ENCODE peak calls at places on chromosome 20, in five cellular contexts. C is fibroblast of lung, R is colonic mucosa, H is H1, E is lung. B is an unnamed sample.

GRCh38 chr20:38692436-38693411 is 31.6 kb upstream of the SLC32A1 start:
- DNase-seq in C (peak; percentile 56), R (peak; percentile 38), H (peak; percentile 90), E (no peak), B (peak; percentile 9)

GRCh38 chr20:6746901-6747609 is 20.4 kb upstream of the BMP2 start:
- DNase-seq in C (peak; percentile 10), R (no peak), H (no peak), E (no peak), B (no peak)

GRCh38 chr20:17615645-17616479 is 46.0 kb downstream of the DSTN start:
- DNase-seq in C (no peak), R (peak; percentile 27), H (no peak), E (peak; percentile 27), B (no peak)

GRCh38 chr20:10536531-10536930 is 101.4 kb downstream of the SLX4IP start:
- DNase-seq in C (peak; percentile 24), R (no peak), H (no peak), E (peak; percentile 40), B (peak; percentile 50)

GRCh38 chr20:33676121-33676520 is 1.9 kb upstream of the NECAB3 start:
- DNase-seq in C (no peak), R (no peak), H (no peak), E (no peak), B (no peak)

GRCh38 chr20:19692100-19692499 is 66.0 kb upstream of the RIN2 start:
- DNase-seq in C (peak; percentile 65), R (no peak), H (no peak), E (no peak), B (no peak)

GRCh38 chr20:20331796-20332195 is 36.1 kb upstream of the INSM1 start:
- DNase-seq in C (no peak), R (no peak), H (no peak), E (no peak), B (no peak)

GRCh38 chr20:33689973-33690372 is 3.8 kb upstream of the E2F1 start:
- DNase-seq in C (peak; percentile 67), R (no peak), H (no peak), E (no peak), B (peak; percentile 76)

GRCh38 chr20:32332614-32333013 is 25.5 kb upstream of the ASXL1 start:
- DNase-seq in C (peak; percentile 82), R (no peak), H (no peak), E (no peak), B (no peak)

GRCh38 chr20:43383026-43383795 is 74.5 kb upstream of the SRSF6 start:
- DNase-seq in C (peak; percentile 15), R (no peak), H (no peak), E (no peak), B (no peak)

GRCh38 chr20:11182715-11183114 is 508.9 kb upstream of the JAG1 start:
- DNase-seq in C (no peak), R (no peak), H (no peak), E (peak; percentile 35), B (no peak)

GRCh38 chr20:9442858-9443257 is 71.5 kb upstream of the LAMP5 start:
- DNase-seq in C (peak; percentile 18), R (no peak), H (no peak), E (no peak), B (no peak)

GRCh38 chr20:45318386-45318939 is 10.4 kb upstream of the MATN4 start:
- DNase-seq in C (no peak), R (no peak), H (no peak), E (no peak), B (no peak)

GRCh38 chr20:44513871-44514270 is 8.0 kb downstream of the SERINC3 start:
- DNase-seq in C (no peak), R (no peak), H (no peak), E (no peak), B (no peak)

GRCh38 chr20:9220874-9221547 is 152.1 kb downstream of the PLCB4 start:
- DNase-seq in C (peak; percentile 96), R (no peak), H (no peak), E (no peak), B (no peak)

GRCh38 chr20:34066476-34067090 is 45.5 kb downstream of the EIF2S2 start:
- DNase-seq in C (no peak), R (no peak), H (no peak), E (no peak), B (no peak)

GRCh38 chr20:17643531-17644188 is 38.4 kb downstream of the RRBP1 start:
- DNase-seq in C (peak; percentile 37), R (no peak), H (no peak), E (no peak), B (no peak)

GRCh38 chr20:38001981-38002380 is 31.3 kb downstream of the TTI1 start:
- DNase-seq in C (peak; percentile 41), R (no peak), H (no peak), E (no peak), B (no peak)

GRCh38 chr20:36784116-36784515 is 10.6 kb upstream of the DSN1 start:
- DNase-seq in C (no peak), R (no peak), H (no peak), E (no peak), B (no peak)

DNA sequence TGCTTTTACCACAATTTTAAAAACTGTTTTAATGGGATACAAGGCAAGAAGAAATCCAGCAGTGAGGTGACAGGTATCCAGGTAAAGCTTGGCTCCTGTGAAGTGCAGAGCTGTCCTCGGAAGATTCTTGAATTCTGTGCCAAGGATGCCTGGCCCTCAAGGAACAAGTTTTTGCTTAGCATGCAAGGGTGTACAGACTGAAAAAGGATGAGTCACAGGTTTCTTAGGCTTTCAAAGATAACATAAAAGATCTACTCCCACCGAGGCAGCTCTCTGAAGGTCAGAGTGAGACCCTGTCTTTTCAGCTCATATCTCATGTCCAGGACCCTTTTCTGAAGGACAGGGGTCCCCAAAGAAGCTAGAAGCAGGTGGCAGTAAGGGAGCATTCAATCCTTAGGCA is 83.3 kb downstream of the CHD6 start:
- DNase-seq in C (peak; percentile 48), R (no peak), H (no peak), E (no peak), B (no peak)
- H3K4me3 ChIP-seq in C (no peak overlapping the region), R (no peak overlapping the region), H (no peak overlapping the region), E (no peak overlapping the region), B (no peak overlapping the region)

GRCh38 chr20:51019598-51020592 is 3.0 kb downstream of the KCNG1 start:
- DNase-seq in C (no peak), R (no peak), H (no peak), E (no peak), B (no peak)
- H3K4me3 ChIP-seq in C (no peak overlapping the region), R (no peak overlapping the region), H (peak overlapping the region; percentile 7), E (no peak overlapping the region), B (no peak overlapping the region)

GRCh38 chr20:57786304-57786942 is 76.6 kb upstream of the PMEPA1 start:
- DNase-seq in C (no peak), R (no peak), H (no peak), E (no peak), B (no peak)

GRCh38 chr20:57787151-57787968 is 77.5 kb upstream of the PMEPA1 start:
- DNase-seq in C (no peak), R (no peak), H (no peak), E (no peak), B (no peak)

GRCh38 chr20:57788936-57789613 is 79.3 kb upstream of the PMEPA1 start:
- DNase-seq in C (no peak), R (no peak), H (no peak), E (no peak), B (no peak)

GRCh38 chr20:57790176-57790575 is 80.4 kb upstream of the PMEPA1 start:
- DNase-seq in C (no peak), R (no peak), H (no peak), E (no peak), B (no peak)

DNA sequence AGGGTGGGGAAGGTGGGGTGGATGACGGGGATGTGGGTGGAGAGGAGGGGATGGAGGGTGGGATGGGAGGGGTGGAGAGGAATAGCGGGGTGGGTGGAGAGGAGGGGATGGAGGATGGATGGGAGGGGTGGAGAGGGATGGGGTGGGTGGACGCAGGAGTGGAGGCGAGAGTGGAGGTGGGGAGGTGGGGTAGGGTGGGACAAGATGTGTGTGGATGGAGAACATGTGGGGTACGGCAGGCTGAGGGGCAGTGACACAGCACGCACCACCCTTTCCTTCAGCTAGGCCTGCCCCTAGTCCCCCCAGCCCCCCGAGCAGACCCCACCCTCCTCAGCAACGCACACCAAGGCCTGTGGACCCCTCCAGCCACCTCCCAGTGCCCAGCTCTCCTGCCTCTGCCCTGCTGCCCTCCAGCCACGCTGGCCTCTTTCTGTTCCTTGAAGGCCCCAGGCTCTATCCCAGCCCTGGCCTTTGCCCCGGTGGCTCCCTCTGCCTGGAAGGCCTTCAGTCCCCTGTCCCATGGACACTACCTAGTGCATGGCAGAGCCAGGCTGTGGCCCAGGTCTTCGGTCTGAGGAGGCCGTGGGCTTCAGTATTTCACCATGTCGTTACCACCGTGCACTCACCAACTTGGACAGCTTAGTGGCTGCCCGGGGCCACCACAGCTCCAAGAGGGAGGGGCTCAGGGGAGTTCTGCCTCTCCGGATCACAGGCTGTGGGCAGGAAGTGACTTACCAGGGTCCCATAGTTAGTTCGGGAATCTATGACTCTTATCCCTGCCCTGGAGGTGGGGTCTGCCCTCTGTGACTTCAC is 78.4 kb upstream of the PMEPA1 start:
- DNase-seq in C (no peak), R (no peak), H (no peak), E (no peak), B (no peak)
- H3K4me3 ChIP-seq in C (no peak overlapping the region), R (no peak overlapping the region), H (no peak overlapping the region), E (no peak overlapping the region), B (no peak overlapping the region)

GRCh38 chr20:22773326-22773725 is 189.0 kb upstream of the FOXA2 start:
- DNase-seq in C (no peak), R (no peak), H (no peak), E (no peak), B (no peak)
- H3K4me3 ChIP-seq in C (no peak overlapping the region), R (no peak overlapping the region), H (no peak overlapping the region), E (no peak overlapping the region), B (no peak overlapping the region)

DNA sequence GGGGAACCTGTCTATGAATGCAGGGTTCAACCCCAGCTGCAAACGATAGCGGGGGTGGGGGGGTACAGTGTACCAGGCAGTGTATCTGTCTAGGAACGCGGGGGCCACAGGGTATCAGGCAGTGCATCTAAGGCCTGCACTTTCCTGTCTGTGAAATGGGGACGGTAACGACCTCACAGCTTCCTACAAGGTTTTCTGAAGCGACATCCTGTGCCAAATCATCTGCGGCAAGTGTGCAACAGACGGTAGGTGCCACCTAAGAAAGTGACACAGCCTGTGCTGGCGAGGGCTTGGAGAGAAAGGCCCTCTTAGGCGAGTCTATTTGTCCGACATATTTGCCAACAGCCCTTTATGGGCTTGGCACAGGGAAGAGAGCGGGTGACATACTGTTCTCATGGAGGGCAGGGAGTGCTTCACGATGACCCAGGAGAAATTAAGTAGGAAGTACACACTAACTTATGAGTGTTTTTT is 3.8 kb downstream of the DIDO1 start:
- DNase-seq in C (no peak), R (no peak), H (no peak), E (no peak), B (peak; percentile 46)
- H3K4me3 ChIP-seq in C (no peak overlapping the region), R (no peak overlapping the region), H (no peak overlapping the region), E (no peak overlapping the region), B (no peak overlapping the region)

GRCh38 chr20:49984426-49985153 is 1.8 kb downstream of the SNAI1 start:
- DNase-seq in C (no peak), R (no peak), H (no peak), E (no peak), B (no peak)
- H3K4me3 ChIP-seq in C (peak overlapping the region; percentile 71), R (no peak overlapping the region), H (peak overlapping the region; percentile 33), E (peak overlapping the region; percentile 53), B (no peak overlapping the region)